ENCODE peak calls at places on chromosome 9, in five cellular contexts. P is GM13977; I is CD4-positive, alpha-beta T cell; G is mucosa of descending colon; B is GM23338. W is an unnamed sample.

GRCh38 chr9:93030642-93031628 is 27.6 kb upstream of the SUSD3 start:
- DNase-seq in B (no peak), I (no peak), P (no peak), G (no peak), W (no peak)

GRCh38 chr9:104927216-104927911 is 591 bp downstream of the ABCA1 start:
- DNase-seq in I (no peak), B (peak; percentile 59), P (peak; percentile 52), G (peak; percentile 70), W (peak; percentile 45)

GRCh38 chr9:8649807-8650206 is 850.2 kb upstream of the DMAC1 start:
- DNase-seq in B (no peak), I (no peak), G (no peak), P (no peak), W (no peak)

GRCh38 chr9:124254261-124254682 is 3.5 kb upstream of the NEK6 start:
- DNase-seq in B (no peak), I (no peak), P (peak; percentile 79), G (peak; percentile 15), W (peak; percentile 75)

GRCh38 chr9:13089721-13090120 is 189.8 kb downstream of the MPDZ start:
- DNase-seq in B (no peak), I (no peak), P (no peak), G (no peak), W (no peak)

GRCh38 chr9:83969602-83970001 is 10.4 kb downstream of the HNRNPK start:
- DNase-seq in P (no peak), G (no peak), B (no peak), I (no peak), W (no peak)

GRCh38 chr9:105760053-105760452 is 65.7 kb downstream of the TMEM38B start:
- DNase-seq in G (no peak), P (no peak), I (no peak), B (no peak), W (no peak)

GRCh38 chr9:129656795-129657390 is 8.6 kb upstream of the PRRX2 start:
- DNase-seq in I (no peak), P (no peak), B (no peak), G (no peak), W (no peak)

GRCh38 chr9:94860678-94861588 is 134.4 kb downstream of the AOPEP start:
- DNase-seq in P (peak; percentile 80), I (peak; percentile 55), G (peak; percentile 64), B (no peak), W (peak; percentile 78)

GRCh38 chr9:18825775-18826174 is 207.2 kb downstream of the SAXO1 start:
- DNase-seq in B (no peak), I (no peak), P (no peak), G (no peak), W (no peak)

GRCh38 chr9:93669958-93670207 is 93.5 kb downstream of the PHF2 start:
- DNase-seq in P (no peak), I (no peak), B (no peak), G (no peak), W (no peak)

GRCh38 chr9:36831381-36832231 is 202.5 kb downstream of the PAX5 start:
- DNase-seq in G (no peak), P (no peak), I (no peak), B (no peak), W (no peak)

GRCh38 chr9:36834736-36835135 is 199.3 kb downstream of the PAX5 start:
- DNase-seq in G (no peak), I (no peak), P (no peak), B (no peak), W (no peak)

GRCh38 chr9:36832232-36832795 is 201.8 kb downstream of the PAX5 start:
- DNase-seq in B (no peak), P (no peak), I (no peak), G (no peak), W (no peak)

GRCh38 chr9:36835271-36835996 is 198.6 kb downstream of the PAX5 start:
- DNase-seq in B (no peak), G (no peak), P (no peak), I (no peak), W (no peak)

GRCh38 chr9:36833954-36834353 is 200.1 kb downstream of the PAX5 start:
- DNase-seq in B (peak; percentile 76), G (no peak), P (no peak), I (no peak), W (no peak)
- TF ChIP-seq CTCF in B (peak; percentile 43), G (no peak), P (no peak), I (no peak), W (no peak)

GRCh38 chr9:127805620-127806019 is 2.9 kb downstream of the FPGS start:
- DNase-seq in I (no peak), G (no peak), P (no peak), B (peak; percentile 92), W (no peak)

GRCh38 chr9:127802576-127803443 is at the start of gene FPGS:
- DNase-seq in G (peak; percentile 94), I (peak; percentile 66), P (peak; percentile 99), B (peak; percentile 94), W (peak; percentile 98)

GRCh38 chr9:127803507-127804352 is 1.0 kb downstream of the FPGS start:
- DNase-seq in B (peak; percentile 59), I (no peak), P (no peak), G (peak; percentile 66), W (peak; percentile 38)

GRCh38 chr9:127806871-127807270 is 4.2 kb downstream of the FPGS start:
- DNase-seq in B (no peak), I (no peak), P (no peak), G (no peak), W (no peak)

GRCh38 chr9:127801955-127802575 is 617 bp upstream of the FPGS start:
- DNase-seq in G (no peak), P (no peak), I (no peak), B (no peak), W (no peak)
- TF ChIP-seq CTCF in G (no peak), P (no peak), I (no peak), B (peak; percentile 37), W (no peak)

GRCh38 chr9:25003686-25004085 is 458.0 kb upstream of the IZUMO3 start:
- DNase-seq in P (peak; percentile 7), I (no peak), G (peak; percentile 24), B (peak; percentile 85), W (no peak)
- TF ChIP-seq CTCF in P (peak; percentile 40), I (no peak), G (no peak), B (peak; percentile 91), W (no peak)

GRCh38 chr9:133715866-133716563 is 22.1 kb downstream of the SARDH start:
- DNase-seq in G (peak; percentile 39), P (no peak), I (peak; percentile 28), B (peak; percentile 71), W (no peak)
- TF ChIP-seq CTCF in G (no peak), P (peak; percentile 48), I (peak; percentile 69), B (peak; percentile 80), W (peak; percentile 40)

GRCh38 chr9:88923653-88924284 is 67.5 kb upstream of the S1PR3 start:
- DNase-seq in I (no peak), G (peak; percentile 47), B (no peak), P (no peak), W (no peak)

GRCh38 chr9:88917375-88917774 is 73.9 kb upstream of the S1PR3 start:
- DNase-seq in I (no peak), G (no peak), B (no peak), P (no peak), W (no peak)

GRCh38 chr9:88916875-88917274 is 74.4 kb upstream of the S1PR3 start:
- DNase-seq in B (no peak), P (no peak), I (no peak), G (no peak), W (no peak)

GRCh38 chr9:88922091-88922490 is 69.2 kb upstream of the S1PR3 start:
- DNase-seq in B (no peak), G (no peak), I (peak; percentile 17), P (peak; percentile 21), W (no peak)

DNA sequence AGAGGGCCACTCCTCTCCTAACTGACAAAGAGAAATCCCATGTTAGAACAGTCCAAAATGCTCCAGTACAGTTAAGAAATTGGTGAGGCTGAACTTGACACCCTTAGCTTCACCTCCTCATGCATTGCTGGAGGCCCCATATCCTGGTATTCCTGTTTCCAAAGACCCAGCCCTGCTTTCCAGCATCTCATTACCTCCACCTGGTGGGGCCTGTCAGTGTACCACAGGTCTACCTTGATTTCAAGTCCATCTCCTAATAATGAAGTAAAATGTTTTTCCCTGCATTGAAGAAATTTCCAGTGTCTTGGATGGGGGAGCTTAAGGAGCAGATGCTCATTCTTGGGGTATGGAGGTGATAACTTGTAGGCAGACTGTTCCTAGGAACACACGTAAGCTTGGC is 70.6 kb upstream of the S1PR3 start:
- DNase-seq in I (no peak), G (no peak), B (peak; percentile 10), P (no peak), W (no peak)
- TF ChIP-seq CTCF in I (no peak), G (no peak), B (peak; percentile 27), P (no peak), W (no peak)

DNA sequence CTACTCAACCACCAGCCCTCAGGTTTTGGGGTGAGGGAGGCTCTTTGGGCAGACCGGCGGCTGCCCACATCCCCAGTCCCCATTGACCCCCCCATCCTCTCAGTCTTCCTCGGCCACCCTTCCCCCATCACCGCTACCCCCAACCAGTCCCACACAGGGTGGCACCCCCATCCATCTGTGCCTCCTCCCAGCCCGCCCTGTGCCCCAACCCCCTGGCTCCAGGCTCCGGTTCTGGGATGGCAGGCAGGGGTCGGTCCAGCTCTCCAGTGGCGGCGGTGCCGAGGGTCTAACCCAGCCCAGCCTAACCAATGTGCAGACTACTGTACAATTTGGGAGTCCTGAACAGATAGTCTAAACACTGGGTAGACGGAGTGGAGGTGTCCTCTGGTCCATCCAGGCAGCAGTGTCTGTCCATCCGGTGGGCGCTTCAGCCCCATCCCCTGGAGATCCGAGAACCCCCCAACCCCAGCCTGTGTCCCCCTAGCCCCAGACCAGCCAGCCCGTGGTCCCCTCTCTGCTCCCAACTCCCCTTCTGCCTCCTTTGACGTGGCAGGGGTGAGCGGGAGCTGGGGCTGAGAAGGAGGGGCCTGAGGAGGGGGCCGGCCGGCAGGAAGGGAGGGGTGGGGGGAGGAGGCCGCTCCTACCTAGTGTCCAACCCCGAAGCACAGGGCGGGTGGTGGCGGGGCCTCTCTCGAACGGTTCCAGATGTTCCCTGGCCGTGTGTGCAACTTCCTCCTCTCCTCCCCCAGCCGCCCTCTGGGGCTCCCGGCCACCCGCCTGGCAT is 31.2 kb downstream of the GOLGA2 start:
- DNase-seq in B (peak; percentile 87), I (no peak), G (peak; percentile 83), P (no peak), W (peak; percentile 56)
- TF ChIP-seq CTCF in B (no peak), I (no peak), G (no peak), P (no peak), W (no peak)